ENCODE peak calls at places on chromosomes 7 and 10, in six cellular contexts. D, B, V, E, F and N are unnamed samples.

GRCh38 chr7:71511361-71511807 is 379.4 kb downstream of the GALNT17 start:
- DNase-seq in D (no peak), B (peak), V (no peak), E (no peak), F (no peak), N (no peak)

GRCh38 chr10:6053816-6054581 is 8.2 kb downstream of the IL2RA start:
- DNase-seq in D (no peak), B (no peak), V (peak), E (peak), F (no peak), N (no peak)

GRCh38 chr10:131081386-131081785 is 230.1 kb downstream of the TCERG1L start:
- DNase-seq in D (no peak), B (no peak), V (no peak), E (no peak), F (no peak), N (peak)

GRCh38 chr10:132671171-132672154 is 114.5 kb downstream of the NKX6-2 start:
- DNase-seq in D (no peak), B (no peak), V (peak), E (peak), F (no peak), N (no peak)

GRCh38 chr10:26441491-26442214 is 3.5 kb downstream of the APBB1IP start:
- DNase-seq in D (no peak), B (peak), V (no peak), E (no peak), F (no peak), N (no peak)

GRCh38 chr10:131949041-131949862 is 32.5 kb downstream of the BNIP3 start:
- DNase-seq in D (no peak), B (peak), V (no peak), E (no peak), F (no peak), N (no peak)

GRCh38 chr7:103914147-103914899 is 75.1 kb downstream of the RELN start:
- DNase-seq in D (no peak), B (no peak), V (no peak), E (no peak), F (no peak), N (no peak)

GRCh38 chr10:116084166-116084565 is 188.8 kb downstream of the GFRA1 start:
- DNase-seq in D (no peak), B (no peak), V (no peak), E (no peak), F (no peak), N (no peak)

GRCh38 chr10:121405096-121405495 is 193.1 kb downstream of the FGFR2 start:
- DNase-seq in D (no peak), B (no peak), V (no peak), E (no peak), F (no peak), N (no peak)

GRCh38 chr7:84042110-84042539 is 152.5 kb downstream of the SEMA3A start:
- DNase-seq in D (peak), B (peak), V (no peak), E (no peak), F (no peak), N (no peak)

GRCh38 chr7:52712938-52713337 is 322.5 kb upstream of the POM121L12 start:
- DNase-seq in D (no peak), B (no peak), V (no peak), E (no peak), F (no peak), N (no peak)

GRCh38 chr7:1530946-1531262 is 402 bp downstream of the MAFK start:
- DNase-seq in D (no peak), B (no peak), V (no peak), E (no peak), F (no peak), N (no peak)

GRCh38 chr10:117830832-117831231 is 215.9 kb downstream of the RAB11FIP2 start:
- DNase-seq in D (no peak), B (no peak), V (no peak), E (peak), F (no peak), N (no peak)

GRCh38 chr10:78905940-78906308 is 162.8 kb upstream of the ZMIZ1 start:
- DNase-seq in D (peak), B (no peak), V (no peak), E (peak), F (no peak), N (no peak)

GRCh38 chr10:18786458-18786857 is 127.2 kb downstream of the ARL5B start:
- DNase-seq in D (no peak), B (no peak), V (no peak), E (no peak), F (no peak), N (no peak)
- H3K4me3 ChIP-seq in D (no peak), B (no peak), V (no peak), E (no peak), F (no peak), N (no peak)

DNA sequence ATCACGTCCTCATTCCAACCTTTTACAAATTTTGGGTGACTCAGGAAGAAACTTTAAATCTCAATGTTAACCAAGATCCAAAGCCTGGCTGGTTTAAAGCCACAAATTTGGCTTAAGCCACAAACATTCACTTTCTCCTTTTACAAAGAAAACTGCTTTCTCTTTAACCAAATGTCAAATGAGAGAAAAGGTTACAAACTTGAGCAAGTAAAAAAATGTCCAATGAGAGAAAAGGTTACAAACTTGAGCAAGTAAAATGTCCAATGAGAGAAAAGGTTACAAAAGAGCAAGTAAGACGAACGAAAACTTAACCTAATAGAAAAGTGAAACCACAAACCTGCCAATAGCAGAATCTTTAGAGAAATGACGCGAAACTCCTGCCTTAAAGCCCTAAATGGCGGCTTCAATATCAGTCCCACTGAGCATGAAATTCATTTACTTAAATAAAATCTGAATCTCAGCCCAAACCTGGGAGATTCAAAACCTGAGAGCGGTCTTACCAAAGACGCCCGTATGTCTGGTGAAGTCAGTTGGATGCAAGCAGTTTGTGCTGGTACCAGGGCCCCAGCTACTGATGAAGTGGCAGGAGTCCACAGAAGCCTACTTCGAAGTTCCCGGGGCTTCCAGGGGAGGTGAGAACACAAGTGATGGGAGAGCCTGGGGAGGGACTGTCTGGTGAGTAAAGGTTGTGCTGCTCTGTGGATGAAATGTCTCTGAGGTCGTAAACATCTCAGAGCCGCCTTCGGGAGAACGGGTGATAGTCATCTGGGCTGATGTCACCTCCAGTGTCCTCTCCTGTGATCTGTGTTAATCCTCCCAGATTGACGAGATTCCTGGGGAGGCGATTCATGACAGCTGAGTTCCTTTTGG is 74.6 kb downstream of the PAXIP1 start:
- DNase-seq in D (no peak), B (peak), V (no peak), E (no peak), F (peak), N (peak)
- H3K4me3 ChIP-seq in D (peak), B (peak), V (peak), E (peak), F (peak), N (peak)

GRCh38 chr7:76151932-76152331 is 49.8 kb upstream of the SRRM3 start:
- DNase-seq in D (no peak), B (no peak), V (no peak), E (no peak), F (no peak), N (no peak)

GRCh38 chr7:76146374-76146773 is 55.3 kb upstream of the SRRM3 start:
- DNase-seq in D (no peak), B (no peak), V (no peak), E (no peak), F (no peak), N (no peak)

GRCh38 chr7:76155938-76156337 is 45.8 kb upstream of the SRRM3 start:
- DNase-seq in D (no peak), B (peak), V (peak), E (peak), F (no peak), N (no peak)

DNA sequence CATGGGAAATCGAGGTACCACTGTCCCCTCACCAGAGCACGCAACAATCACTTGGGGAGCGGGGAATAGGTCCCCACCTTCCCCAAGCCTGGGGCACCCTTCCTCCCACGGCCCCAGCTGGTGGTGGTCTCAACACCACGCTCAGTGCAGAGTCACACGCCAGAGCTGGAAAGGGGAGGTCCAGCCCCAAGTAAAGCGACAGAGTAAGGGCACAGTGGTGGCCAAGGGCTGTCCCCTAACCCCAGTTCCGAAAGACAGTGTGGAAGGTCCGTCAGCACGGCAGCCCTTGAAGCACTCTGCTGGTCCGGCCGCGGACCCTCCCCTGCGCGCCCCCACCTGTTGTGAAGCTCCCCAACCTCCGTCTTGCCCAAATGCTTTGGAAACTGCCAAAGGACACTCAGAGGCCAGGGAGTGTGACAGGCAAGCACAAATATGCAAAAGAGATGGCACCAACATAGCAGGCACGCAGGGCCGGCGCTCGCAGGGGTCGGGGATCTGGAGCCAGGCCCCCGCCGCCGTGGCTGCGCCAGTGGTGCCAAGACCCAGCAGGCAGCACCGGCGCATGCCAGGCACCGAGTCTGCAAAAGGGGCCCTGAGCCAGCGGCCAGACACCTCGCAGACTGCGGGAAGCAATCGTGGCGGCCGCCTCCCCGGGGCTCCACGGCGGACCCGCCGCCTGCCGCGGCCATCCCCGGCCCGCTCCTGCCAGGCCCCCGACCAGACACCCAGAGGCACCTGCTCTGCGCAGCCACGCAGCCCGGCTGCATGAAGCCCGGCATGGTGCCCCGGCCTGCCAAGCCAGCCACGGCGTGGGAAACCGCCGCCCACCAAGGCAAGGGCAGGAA is 51.6 kb upstream of the SRRM3 start:
- DNase-seq in D (peak), B (no peak), V (no peak), E (no peak), F (no peak), N (no peak)
- H3K4me3 ChIP-seq in D (peak), B (no peak), V (peak), E (no peak), F (no peak), N (no peak)

GRCh38 chr7:151410405-151411390 is 860 bp upstream of the WDR86 start:
- DNase-seq in D (peak), B (no peak), V (no peak), E (no peak), F (no peak), N (no peak)

GRCh38 chr7:151411551-151411950 is 1.7 kb upstream of the WDR86 start:
- DNase-seq in D (no peak), B (no peak), V (no peak), E (no peak), F (no peak), N (no peak)

GRCh38 chr7:151408839-151409554 is 841 bp downstream of the WDR86 start:
- DNase-seq in D (no peak), B (peak), V (no peak), E (no peak), F (no peak), N (no peak)

GRCh38 chr7:151408498-151408838 is 1.4 kb downstream of the WDR86 start:
- DNase-seq in D (no peak), B (no peak), V (no peak), E (no peak), F (no peak), N (no peak)

DNA sequence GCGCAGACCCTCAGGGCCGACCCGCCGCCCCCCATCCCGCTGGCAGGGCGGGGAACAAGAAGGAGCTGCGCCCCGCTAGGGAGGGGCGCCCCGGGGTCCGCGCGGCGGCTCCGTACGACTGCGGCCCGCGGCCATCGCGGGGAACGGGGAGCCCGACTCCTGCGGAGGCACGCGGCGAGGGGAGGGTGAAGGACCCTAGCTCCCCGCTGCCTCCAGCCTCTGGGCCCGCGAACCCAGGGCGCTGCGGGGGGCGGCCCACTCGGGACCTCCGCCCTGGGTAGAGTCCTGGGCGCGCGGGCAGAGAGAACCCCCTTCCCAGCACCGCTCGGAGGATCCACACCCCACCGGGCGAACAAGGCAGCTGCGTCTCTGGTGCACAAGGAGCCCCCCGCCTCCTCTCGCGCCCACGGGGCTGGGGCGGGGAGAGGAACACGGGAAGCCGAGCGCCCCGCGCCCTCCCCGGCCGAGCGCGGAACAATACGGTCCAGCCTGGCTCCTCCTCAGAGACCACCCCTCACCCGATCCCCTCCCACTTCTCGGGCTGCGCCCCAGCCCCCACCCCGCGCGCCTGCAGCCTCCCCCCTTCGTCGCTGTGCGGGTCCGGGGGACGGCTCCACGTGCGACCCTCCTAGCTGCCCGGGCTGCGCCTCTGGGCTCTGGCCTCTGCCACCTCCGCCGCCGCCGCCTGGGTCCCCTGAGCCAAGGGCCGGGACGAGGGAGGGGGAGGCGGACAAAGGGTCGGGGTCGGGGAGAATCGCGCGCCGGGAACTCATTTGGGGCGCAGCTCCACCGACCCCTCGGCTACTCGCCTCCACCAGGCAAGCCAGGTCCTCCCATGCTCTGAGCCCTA is at the start of gene WDR86:
- DNase-seq in D (no peak), B (no peak), V (no peak), E (no peak), F (no peak), N (no peak)
- H3K4me3 ChIP-seq in D (peak), B (peak), V (peak), E (peak), F (peak), N (no peak)

DNA sequence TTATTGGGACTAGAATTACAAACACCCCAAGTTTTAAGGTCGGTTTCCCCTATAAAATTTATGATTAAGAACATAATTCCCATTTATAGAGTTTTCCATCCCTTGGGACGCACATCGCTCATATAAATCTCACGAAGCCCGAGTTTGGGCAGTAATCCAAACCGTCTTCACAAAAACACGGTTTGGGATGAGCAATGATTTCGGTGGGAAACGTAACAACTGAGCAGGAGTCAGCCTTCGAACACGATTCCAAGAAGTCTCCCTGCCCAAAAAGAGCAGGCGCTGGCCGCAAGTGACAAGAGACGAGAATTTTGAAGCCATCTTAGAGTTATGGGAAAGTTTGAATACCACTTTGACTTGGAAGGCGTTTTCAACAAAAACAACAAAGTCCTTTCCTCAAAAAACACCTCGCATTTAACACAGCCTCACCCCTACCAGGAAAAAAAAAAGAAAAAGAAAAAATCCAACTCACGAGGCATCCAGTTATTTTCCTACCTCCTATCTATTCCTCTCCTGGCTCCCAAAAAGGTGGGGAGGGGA is 1.7 kb downstream of the SEPHS1 start:
- DNase-seq in D (no peak), B (peak), V (no peak), E (no peak), F (no peak), N (no peak)
- H3K4me3 ChIP-seq in D (peak), B (peak), V (peak), E (peak), F (peak), N (peak)

GRCh38 chr7:140315498-140316164 is 82.7 kb downstream of the SLC37A3 start:
- DNase-seq in D (no peak), B (no peak), V (no peak), E (no peak), F (no peak), N (no peak)
- H3K4me3 ChIP-seq in D (no peak), B (peak), V (peak), E (peak), F (peak), N (peak)

GRCh38 chr7:99779949-99780348 is 4.0 kb downstream of the CYP3A4 start:
- DNase-seq in D (no peak), B (no peak), V (no peak), E (no peak), F (no peak), N (no peak)

GRCh38 chr7:99782012-99782953 is 1.7 kb downstream of the CYP3A4 start:
- DNase-seq in D (no peak), B (no peak), V (no peak), E (no peak), F (no peak), N (no peak)

GRCh38 chr7:99786726-99787300 is 2.8 kb upstream of the CYP3A4 start:
- DNase-seq in D (no peak), B (no peak), V (no peak), E (no peak), F (no peak), N (no peak)

GRCh38 chr7:99780588-99780987 is 3.4 kb downstream of the CYP3A4 start:
- DNase-seq in D (no peak), B (no peak), V (no peak), E (no peak), F (no peak), N (no peak)

DNA sequence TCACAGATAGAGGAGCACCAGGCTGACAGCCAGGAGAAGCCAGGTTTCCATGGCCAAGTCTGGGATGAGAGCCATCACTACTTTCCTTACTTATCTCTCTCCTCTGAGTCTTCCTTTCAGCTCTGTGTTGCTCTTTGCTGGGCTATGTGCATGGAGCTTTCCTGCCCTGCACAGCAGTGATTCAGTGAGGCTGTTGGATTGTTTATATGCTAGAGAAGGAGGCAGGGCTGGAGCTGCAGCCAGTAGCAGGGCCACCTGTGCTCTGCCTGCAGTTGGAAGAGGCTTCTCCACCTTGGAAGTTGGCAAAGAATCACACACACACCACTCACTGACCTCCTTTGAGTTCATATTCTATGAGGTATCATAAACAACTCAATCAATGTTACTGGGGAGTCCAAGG is at the start of gene CYP3A4:
- DNase-seq in D (no peak), B (peak), V (no peak), E (no peak), F (no peak), N (no peak)
- H3K4me3 ChIP-seq in D (no peak), B (no peak), V (no peak), E (no peak), F (no peak), N (no peak)

DNA sequence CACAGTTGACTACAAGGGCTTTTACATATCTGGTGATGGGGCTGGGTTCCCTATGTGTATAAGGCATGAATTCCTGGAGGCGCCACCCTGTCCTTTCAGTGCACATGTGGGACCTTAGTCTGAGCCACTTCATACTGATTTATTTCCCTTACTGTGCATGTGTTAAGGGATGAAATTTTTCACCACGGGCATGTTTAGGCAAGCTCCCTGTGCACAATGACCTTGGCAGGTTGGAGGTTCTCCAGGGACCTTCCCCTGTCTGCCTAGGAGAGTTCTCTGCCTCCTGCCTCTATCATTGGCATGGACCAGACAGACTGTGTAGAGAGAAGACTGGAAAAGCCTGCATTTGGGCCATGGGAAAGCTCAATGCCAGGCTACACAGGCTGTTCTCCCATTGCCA is 145.9 kb upstream of the ITGB1 start:
- DNase-seq in D (no peak), B (no peak), V (no peak), E (no peak), F (no peak), N (no peak)
- H3K4me3 ChIP-seq in D (no peak), B (no peak), V (no peak), E (no peak), F (no peak), N (no peak)

GRCh38 chr7:47979832-47980181 is 392 bp upstream of the HUS1 start:
- DNase-seq in D (no peak), B (no peak), V (no peak), E (no peak), F (no peak), N (no peak)
- H3K4me3 ChIP-seq in D (peak), B (peak), V (peak), E (peak), F (peak), N (peak)

GRCh38 chr7:94576316-94576715 is 66.7 kb downstream of the CASD1 start:
- DNase-seq in D (no peak), B (no peak), V (no peak), E (no peak), F (no peak), N (no peak)
- H3K4me3 ChIP-seq in D (no peak), B (no peak), V (no peak), E (no peak), F (no peak), N (no peak)